ENCODE peak calls at places on chromosomes 6 and 20, in nine cellular contexts. Z is fibroblast of the aortic adventitia; P is endothelial cell; O is stomach; K is IMR-90; X is epithelial cell of esophagus; G is Caco-2; S is CD4-positive, alpha-beta T cell; N is ovary. V is an unnamed sample.

GRCh38 chr6:132068766-132069165 is 117.6 kb upstream of the CCN2 start:
- DNase-seq in Z (peak; percentile 20), P (no peak), O (no peak), K (peak; percentile 38), X (no peak), G (no peak), S (no peak), N (no peak), V (no peak)

GRCh38 chr6:127247114-127248096 is 19.3 kb upstream of the RNF146 start:
- DNase-seq in Z (peak; percentile 50), P (no peak), O (no peak), K (no peak), X (peak; percentile 7), G (no peak), S (no peak), N (no peak), V (no peak)

GRCh38 chr6:125151715-125152114 is 1.9 kb upstream of the TPD52L1 start:
- DNase-seq in Z (no peak), P (no peak), O (no peak), K (no peak), X (no peak), G (no peak), S (no peak), N (no peak), V (no peak)

GRCh38 chr6:26197736-26198625 is 110.8 kb downstream of the HFE start:
- DNase-seq in Z (no peak), P (no peak), O (no peak), K (peak; percentile 27), X (peak; percentile 50), G (peak; percentile 52), S (no peak), N (no peak), V (no peak)

GRCh38 chr20:52047811-52048302 is 143.7 kb downstream of the ZFP64 start:
- DNase-seq in Z (no peak), P (no peak), O (no peak), K (peak; percentile 67), X (no peak), G (no peak), S (no peak), N (no peak), V (peak; percentile 7)

GRCh38 chr6:57180596-57180995 is 8.5 kb downstream of the BAG2 start:
- DNase-seq in Z (no peak), P (no peak), O (no peak), K (no peak), X (no peak), G (no peak), S (no peak), N (no peak), V (no peak)

GRCh38 chr6:46421939-46422338 is 69.3 kb downstream of the RCAN2 start:
- DNase-seq in Z (no peak), P (no peak), O (no peak), K (no peak), X (no peak), G (no peak), S (no peak), N (no peak), V (no peak)

GRCh38 chr6:24358219-24358821 is 461 bp upstream of the DCDC2 start:
- DNase-seq in Z (no peak), P (no peak), O (no peak), K (no peak), X (no peak), G (no peak), S (no peak), N (peak; percentile 24), V (peak; percentile 26)

GRCh38 chr6:113596907-113597583 is 260.1 kb upstream of the MARCKS start:
- DNase-seq in Z (peak; percentile 46), P (no peak), O (peak; percentile 35), K (peak; percentile 63), X (no peak), G (no peak), S (no peak), N (peak; percentile 14), V (no peak)

GRCh38 chr20:17430515-17430914 is 100.7 kb downstream of the BFSP1 start:
- DNase-seq in Z (no peak), P (no peak), O (no peak), K (no peak), X (peak; percentile 13), G (no peak), S (no peak), N (no peak), V (no peak)

GRCh38 chr20:17423782-17424181 is 107.4 kb downstream of the BFSP1 start:
- DNase-seq in Z (no peak), P (no peak), O (no peak), K (no peak), X (peak; percentile 54), G (no peak), S (no peak), N (no peak), V (no peak)

GRCh38 chr20:17431621-17432364 is 99.4 kb downstream of the BFSP1 start:
- DNase-seq in Z (peak; percentile 66), P (peak; percentile 59), O (peak; percentile 51), K (peak; percentile 44), X (peak; percentile 54), G (peak; percentile 69), S (no peak), N (peak; percentile 75), V (peak; percentile 24)

GRCh38 chr20:17427646-17428045 is 103.5 kb downstream of the BFSP1 start:
- DNase-seq in Z (no peak), P (no peak), O (no peak), K (no peak), X (peak; percentile 69), G (no peak), S (no peak), N (no peak), V (no peak)
- TF ChIP-seq CTCF in Z (no peak), P (no peak), O (no peak), K (no peak), X (no peak), G (no peak), S (no peak), N (no peak), V (no peak)

DNA sequence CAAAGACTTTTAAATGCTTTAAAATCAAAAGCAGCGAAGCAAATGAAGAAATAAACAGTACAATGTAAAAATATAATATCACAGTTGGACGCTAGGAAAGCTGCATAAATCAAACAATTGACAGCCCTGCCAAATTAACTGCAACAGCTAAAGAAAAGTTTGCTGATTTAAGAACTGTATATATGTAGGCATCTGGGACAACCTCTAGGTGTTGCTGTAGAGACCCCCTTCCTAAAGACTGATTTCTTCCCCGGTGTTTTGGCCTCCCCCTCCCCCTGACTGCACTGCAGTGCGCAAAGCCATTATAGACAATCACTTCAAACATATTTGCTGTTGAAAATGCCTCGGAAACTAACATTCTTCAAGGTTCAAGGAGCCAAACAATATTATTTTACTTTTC is 1.1 kb downstream of the ELOVL4 start:
- DNase-seq in Z (peak; percentile 40), P (peak; percentile 25), O (no peak), K (peak; percentile 35), X (peak; percentile 34), G (no peak), S (peak; percentile 25), N (no peak), V (peak; percentile 11)
- TF ChIP-seq CTCF in Z (peak; percentile 63), P (no peak), O (no peak), K (peak; percentile 39), X (peak; percentile 51), G (peak; percentile 31), S (peak; percentile 40), N (no peak), V (peak; percentile 17)

GRCh38 chr20:13788167-13788834 is 3.5 kb downstream of the NDUFAF5 start:
- DNase-seq in Z (peak; percentile 64), P (peak; percentile 56), O (peak; percentile 39), K (peak; percentile 69), X (peak; percentile 80), G (peak; percentile 69), S (peak; percentile 19), N (no peak), V (peak; percentile 39)

GRCh38 chr20:13794667-13795066 is 9.8 kb downstream of the NDUFAF5 start:
- DNase-seq in Z (no peak), P (no peak), O (no peak), K (no peak), X (no peak), G (no peak), S (no peak), N (no peak), V (no peak)

GRCh38 chr20:13790708-13791107 is 5.9 kb downstream of the NDUFAF5 start:
- DNase-seq in Z (no peak), P (no peak), O (no peak), K (no peak), X (no peak), G (no peak), S (no peak), N (no peak), V (no peak)

GRCh38 chr20:13793001-13793400 is 8.2 kb downstream of the NDUFAF5 start:
- DNase-seq in Z (no peak), P (no peak), O (no peak), K (no peak), X (no peak), G (no peak), S (no peak), N (no peak), V (no peak)

GRCh38 chr20:13791562-13792459 is 7.0 kb downstream of the NDUFAF5 start:
- DNase-seq in Z (no peak), P (no peak), O (no peak), K (no peak), X (no peak), G (no peak), S (no peak), N (no peak), V (no peak)
- TF ChIP-seq CTCF in Z (no peak), P (no peak), O (no peak), K (no peak), X (no peak), G (no peak), S (no peak), N (no peak), V (no peak)

GRCh38 chr6:121356575-121356974 is 22.3 kb upstream of the TBC1D32 start:
- DNase-seq in Z (no peak), P (no peak), O (no peak), K (no peak), X (no peak), G (no peak), S (no peak), N (no peak), V (no peak)
- TF ChIP-seq CTCF in Z (peak; percentile 24), P (peak; percentile 34), O (no peak), K (peak; percentile 17), X (peak; percentile 21), G (no peak), S (no peak), N (no peak), V (no peak)

DNA sequence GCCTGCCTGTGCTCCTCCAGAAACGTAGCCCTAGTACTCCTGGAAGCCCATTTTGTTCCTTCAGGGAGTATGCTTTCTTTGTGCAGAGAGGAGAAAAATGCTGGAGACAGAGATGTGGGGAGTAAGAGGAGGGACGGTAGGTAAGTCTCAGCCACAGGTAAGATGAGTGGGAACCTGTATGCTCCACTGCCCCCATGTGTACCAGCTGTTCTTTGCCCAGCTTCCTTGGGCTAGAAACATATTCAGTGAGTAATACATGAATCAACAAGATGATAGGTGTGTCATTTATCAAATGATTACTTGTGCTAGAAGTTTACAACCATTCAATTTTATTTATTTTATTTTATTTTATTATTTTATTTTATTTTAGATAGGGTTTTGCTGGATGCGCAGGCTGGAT is 13.6 kb upstream of the CEP85L start:
- DNase-seq in Z (no peak), P (no peak), O (no peak), K (no peak), X (peak; percentile 39), G (no peak), S (no peak), N (no peak), V (no peak)
- TF ChIP-seq CTCF in Z (no peak), P (no peak), O (no peak), K (no peak), X (no peak), G (no peak), S (peak; percentile 13), N (no peak), V (no peak)